ENCODE peak calls at places on chromosomes 7 and 10, in eight cellular contexts. U is CD8-positive, alpha-beta T cell; A is HFF-Myc; X is NCI-H1092; H is GM12891; B is colonic mucosa; Y is GM12865; I is effector memory CD8-positive, alpha-beta T cell. W is an unnamed sample.

GRCh38 chr7:37311282-37311868 is 137.3 kb downstream of the ELMO1 start:
- DNase-seq in Y (no peak), X (no peak), U (no peak), I (no peak), B (no peak), A (no peak), H (no peak), W (no peak)

GRCh38 chr10:103676058-103676785 is 179.2 kb downstream of the SH3PXD2A start:
- DNase-seq in U (no peak), I (no peak), B (no peak), X (no peak), Y (no peak), A (no peak), H (no peak), W (peak; percentile 96)

GRCh38 chr10:123449234-123449962 is 216.8 kb upstream of the GPR26 start:
- DNase-seq in X (no peak), B (no peak), A (no peak), U (no peak), Y (no peak), I (no peak), H (no peak), W (no peak)

GRCh38 chr10:124722812-124723783 is 21.1 kb downstream of the FAM53B start:
- DNase-seq in H (peak; percentile 69), I (peak; percentile 52), X (no peak), B (no peak), U (no peak), Y (peak; percentile 94), A (no peak), W (no peak)

GRCh38 chr10:96999987-97000386 is 167.9 kb downstream of the LCOR start:
- DNase-seq in A (no peak), B (no peak), Y (no peak), U (no peak), I (no peak), H (no peak), X (no peak), W (no peak)

GRCh38 chr7:71303566-71303965 is 171.6 kb downstream of the GALNT17 start:
- DNase-seq in A (no peak), U (no peak), X (no peak), Y (no peak), B (no peak), H (no peak), I (no peak), W (no peak)

GRCh38 chr10:15453462-15453861 is 82.4 kb upstream of the FAM171A1 start:
- DNase-seq in H (no peak), I (no peak), B (no peak), U (no peak), A (no peak), Y (no peak), X (no peak), W (no peak)

GRCh38 chr10:17200035-17200884 is 1.2 kb downstream of the TRDMT1 start:
- DNase-seq in I (no peak), X (no peak), B (no peak), H (peak; percentile 5), U (no peak), A (no peak), Y (no peak), W (no peak)

GRCh38 chr10:32298066-32298812 is 48.7 kb downstream of the EPC1 start:
- DNase-seq in H (no peak), U (no peak), Y (no peak), A (peak; percentile 37), X (no peak), I (no peak), B (no peak), W (peak; percentile 70)